ENCODE peak calls at places on chromosomes 7 and 10, in four cellular contexts. E is neural progenitor cell, A is H9, J is mesenchymal stem cell. I is an unnamed sample.

GRCh38 chr7:3482147-3482921 is 181.3 kb downstream of the SDK1 start:
- DNase-seq in E (peak; percentile 77), A (peak; percentile 80), J (peak; percentile 71), I (no peak)

GRCh38 chr10:49740346-49741107 is 21.6 kb downstream of the OGDHL start:
- DNase-seq in E (no peak), A (peak; percentile 23), J (no peak), I (no peak)

GRCh38 chr10:101617824-101618568 is 29.9 kb downstream of the DPCD start:
- DNase-seq in E (no peak), A (no peak), J (no peak), I (no peak)

GRCh38 chr7:13055732-13056369 is 368.4 kb downstream of the ARL4A start:
- DNase-seq in E (no peak), A (no peak), J (no peak), I (no peak)

GRCh38 chr7:111780527-111780926 is 218.2 kb upstream of the IMMP2L start:
- DNase-seq in E (no peak), A (no peak), J (no peak), I (no peak)

GRCh38 chr10:119438717-119439116 is 103.8 kb downstream of the RGS10 start:
- DNase-seq in E (no peak), A (no peak), J (no peak), I (no peak)

GRCh38 chr10:52961298-52961697 is 188.7 kb upstream of the MBL2 start:
- DNase-seq in E (no peak), A (no peak), J (peak; percentile 18), I (no peak)

GRCh38 chr7:91847881-91848599 is 32.5 kb downstream of the MTERF1 start:
- DNase-seq in E (peak; percentile 47), A (no peak), J (no peak), I (no peak)

GRCh38 chr10:130339091-130339490 is 202.9 kb downstream of the GLRX3 start:
- DNase-seq in E (no peak), A (no peak), J (no peak), I (no peak)

GRCh38 chr10:49539320-49539885 is 482 bp upstream of the ERCC6 start:
- DNase-seq in E (peak; percentile 34), A (peak; percentile 43), J (no peak), I (peak; percentile 22)

GRCh38 chr10:133307776-133308430 is 769 bp downstream of the TUBGCP2 start:
- DNase-seq in E (peak; percentile 80), A (peak; percentile 71), J (peak; percentile 80), I (peak; percentile 76)

GRCh38 chr10:122525788-122526187 is 34.8 kb upstream of the DMBT1 start:
- DNase-seq in E (no peak), A (no peak), J (no peak), I (no peak)

GRCh38 chr7:117110480-117111315 is 157.4 kb downstream of the ST7 start:
- DNase-seq in E (no peak), A (no peak), J (peak; percentile 65), I (no peak)

GRCh38 chr10:110794808-110795207 is 76.9 kb upstream of the PDCD4 start:
- DNase-seq in E (peak; percentile 78), A (no peak), J (no peak), I (no peak)

GRCh38 chr10:110516815-110517492 is 19.2 kb downstream of the DUSP5 start:
- DNase-seq in E (no peak), A (no peak), J (no peak), I (no peak)

GRCh38 chr7:128889121-128889520 is 21.4 kb downstream of the KCP start:
- DNase-seq in E (no peak), A (no peak), J (no peak), I (no peak)

GRCh38 chr7:12351843-12352242 is 51.8 kb downstream of the VWDE start:
- DNase-seq in E (no peak), A (no peak), J (no peak), I (no peak)

GRCh38 chr7:155228459-155228845 is 69.2 kb upstream of the INSIG1 start:
- DNase-seq in E (no peak), A (no peak), J (peak; percentile 17), I (no peak)

GRCh38 chr7:27176343-27176731 is 2.2 kb upstream of the HOXA10 start:
- DNase-seq in E (no peak), A (peak; percentile 25), J (no peak), I (no peak)

GRCh38 chr10:13924020-13924725 is 337.4 kb downstream of the PRPF18 start:
- DNase-seq in E (no peak), A (no peak), J (peak; percentile 80), I (no peak)

GRCh38 chr7:54596747-54597146 is 54.6 kb downstream of the VSTM2A start:
- DNase-seq in E (no peak), A (no peak), J (no peak), I (no peak)

GRCh38 chr10:119917777-119918176 is 25.2 kb downstream of the SEC23IP start:
- DNase-seq in E (no peak), A (no peak), J (no peak), I (no peak)

GRCh38 chr10:23081891-23082290 is 13.5 kb upstream of the MSRB2 start:
- DNase-seq in E (no peak), A (no peak), J (no peak), I (no peak)

GRCh38 chr10:51224610-51225230 is 150.4 kb downstream of the PRKG1 start:
- DNase-seq in E (no peak), A (no peak), J (peak; percentile 79), I (no peak)

GRCh38 chr7:84510501-84510900 is 315.9 kb upstream of the SEMA3A start:
- DNase-seq in E (no peak), A (no peak), J (peak; percentile 46), I (no peak)

GRCh38 chr10:11264481-11265044 is 246.9 kb downstream of the CELF2 start:
- DNase-seq in E (no peak), A (no peak), J (no peak), I (no peak)

GRCh38 chr7:107069457-107069856 is 25.0 kb downstream of the PRKAR2B start:
- DNase-seq in E (no peak), A (no peak), J (peak; percentile 46), I (no peak)

GRCh38 chr10:102396751-102397151 is 1.2 kb downstream of the NFKB2 start:
- DNase-seq in E (no peak), A (no peak), J (no peak), I (no peak)

GRCh38 chr10:124346831-124347230 is 71.9 kb downstream of the OAT start:
- DNase-seq in E (no peak), A (peak; percentile 18), J (no peak), I (no peak)

GRCh38 chr7:114889646-114890285 is 32.1 kb upstream of the MDFIC start:
- DNase-seq in E (no peak), A (no peak), J (peak; percentile 100), I (no peak)
- H3K9ac ChIP-seq in E (no peak overlapping the region), A (no peak overlapping the region), J (no peak overlapping the region), I (no peak overlapping the region)

GRCh38 chr7:108572487-108572886 is 2.8 kb downstream of the DNAJB9 start:
- DNase-seq in E (no peak), A (no peak), J (no peak), I (no peak)
- H3K9ac ChIP-seq in E (no peak overlapping the region), A (no peak overlapping the region), J (no peak overlapping the region), I (no peak overlapping the region)

GRCh38 chr7:122068046-122068445 is 76.0 kb downstream of the AASS start:
- DNase-seq in E (no peak), A (no peak), J (no peak), I (no peak)

GRCh38 chr7:122072272-122072671 is 71.8 kb downstream of the AASS start:
- DNase-seq in E (no peak), A (no peak), J (no peak), I (no peak)

GRCh38 chr7:122068999-122069398 is 75.0 kb downstream of the AASS start:
- DNase-seq in E (no peak), A (no peak), J (no peak), I (no peak)

GRCh38 chr7:122067077-122067476 is 77.0 kb downstream of the AASS start:
- DNase-seq in E (peak; percentile 31), A (no peak), J (no peak), I (no peak)

GRCh38 chr7:122070062-122070461 is 74.0 kb downstream of the AASS start:
- DNase-seq in E (no peak), A (no peak), J (no peak), I (no peak)
- H3K9ac ChIP-seq in E (no peak overlapping the region), A (no peak overlapping the region), J (no peak overlapping the region), I (no peak overlapping the region)

DNA sequence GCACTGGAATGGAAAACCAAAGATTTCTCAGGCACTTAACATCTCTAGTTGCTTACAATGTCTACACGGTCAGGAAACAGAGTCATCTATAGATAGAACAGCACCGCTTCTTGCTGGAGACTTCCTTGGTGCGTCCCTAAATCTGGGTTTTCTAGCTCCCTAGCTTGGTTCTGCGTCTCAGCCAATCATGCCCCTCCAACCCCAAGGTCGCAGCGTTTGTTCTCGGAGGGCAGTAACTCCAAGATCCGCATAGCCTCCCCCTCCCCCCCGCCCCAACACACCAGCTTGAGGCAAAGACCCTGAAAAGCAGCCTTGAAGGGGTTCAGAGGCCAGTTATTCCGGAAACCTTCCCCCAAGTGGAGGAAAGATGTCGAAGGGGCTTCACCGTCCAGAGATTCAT is 7.7 kb downstream of the DLX6 start:
- DNase-seq in E (peak; percentile 42), A (peak; percentile 59), J (no peak), I (no peak)
- H3K9ac ChIP-seq in E (no peak overlapping the region), A (no peak overlapping the region), J (no peak overlapping the region), I (no peak overlapping the region)